ENCODE peak calls at places on chromosomes 2 and 18, in eight cellular contexts. Q is fibroblast of lung; I is heart right ventricle; N is GM06990; L is iPS DF 6.9; D is colonic mucosa; R is body of pancreas; G is effector memory CD4-positive, alpha-beta T cell. C is an unnamed sample.

GRCh38 chr2:39937621-39938020 is 158.6 kb upstream of the THUMPD2 start:
- DNase-seq in N (no peak), D (no peak), I (no peak), R (no peak), L (no peak), Q (no peak), G (no peak), C (no peak)

GRCh38 chr18:75139226-75139911 is 69.6 kb downstream of the PTGR3 start:
- DNase-seq in G (no peak), D (no peak), Q (no peak), R (no peak), N (no peak), L (no peak), I (no peak), C (no peak)

GRCh38 chr18:21672868-21673267 is 31.7 kb downstream of the ABHD3 start:
- DNase-seq in I (peak; percentile 27), Q (peak; percentile 73), R (peak; percentile 65), G (no peak), L (no peak), N (no peak), D (peak; percentile 51), C (peak; percentile 59)

GRCh38 chr2:86625096-86625495 is 1.4 kb upstream of the RNF103 start:
- DNase-seq in N (no peak), I (no peak), L (no peak), D (no peak), Q (no peak), R (no peak), G (no peak), C (no peak)

GRCh38 chr2:24492283-24493272 is 1.5 kb downstream of the NCOA1 start:
- DNase-seq in R (peak; percentile 18), D (peak; percentile 35), Q (peak; percentile 35), G (no peak), I (no peak), L (no peak), N (no peak), C (no peak)

GRCh38 chr2:66538291-66538690 is 103.4 kb downstream of the MEIS1 start:
- DNase-seq in R (no peak), D (no peak), L (no peak), G (no peak), I (no peak), N (no peak), Q (peak; percentile 71), C (no peak)

GRCh38 chr2:222364280-222364895 is 60.0 kb upstream of the SGPP2 start:
- DNase-seq in R (no peak), Q (peak; percentile 47), I (no peak), N (no peak), G (no peak), L (no peak), D (no peak), C (no peak)

GRCh38 chr18:55245200-55245599 is 285.9 kb upstream of the CCDC68 start:
- DNase-seq in R (no peak), L (no peak), I (no peak), Q (peak; percentile 40), D (no peak), G (no peak), N (no peak), C (no peak)

GRCh38 chr2:15745329-15745728 is 153.7 kb downstream of the DDX1 start:
- DNase-seq in Q (no peak), L (no peak), I (no peak), N (no peak), G (no peak), D (no peak), R (no peak), C (no peak)

GRCh38 chr2:239719791-239720410 is 305.2 kb downstream of the NDUFA10 start:
- DNase-seq in D (no peak), Q (no peak), G (no peak), L (no peak), R (no peak), N (no peak), I (no peak), C (no peak)

GRCh38 chr2:157628532-157629415 is at the start of gene ACVR1C:
- DNase-seq in R (peak; percentile 90), N (peak; percentile 52), I (peak; percentile 46), G (peak; percentile 68), L (peak; percentile 72), Q (peak; percentile 64), D (peak; percentile 91), C (peak; percentile 51)

GRCh38 chr2:18749912-18750526 is 160.7 kb upstream of the NT5C1B start:
- DNase-seq in N (peak; percentile 10), Q (peak; percentile 45), G (peak; percentile 4), R (peak; percentile 67), I (no peak), D (peak; percentile 76), L (no peak), C (no peak)

GRCh38 chr2:69911985-69912563 is 2.8 kb upstream of the MXD1 start:
- DNase-seq in N (no peak), I (no peak), D (no peak), L (no peak), Q (peak; percentile 50), R (no peak), G (no peak), C (no peak)

GRCh38 chr2:120854766-120855530 is 119.3 kb downstream of the GLI2 start:
- DNase-seq in I (no peak), N (no peak), G (no peak), D (no peak), R (no peak), Q (no peak), L (no peak), C (peak; percentile 9)

DNA sequence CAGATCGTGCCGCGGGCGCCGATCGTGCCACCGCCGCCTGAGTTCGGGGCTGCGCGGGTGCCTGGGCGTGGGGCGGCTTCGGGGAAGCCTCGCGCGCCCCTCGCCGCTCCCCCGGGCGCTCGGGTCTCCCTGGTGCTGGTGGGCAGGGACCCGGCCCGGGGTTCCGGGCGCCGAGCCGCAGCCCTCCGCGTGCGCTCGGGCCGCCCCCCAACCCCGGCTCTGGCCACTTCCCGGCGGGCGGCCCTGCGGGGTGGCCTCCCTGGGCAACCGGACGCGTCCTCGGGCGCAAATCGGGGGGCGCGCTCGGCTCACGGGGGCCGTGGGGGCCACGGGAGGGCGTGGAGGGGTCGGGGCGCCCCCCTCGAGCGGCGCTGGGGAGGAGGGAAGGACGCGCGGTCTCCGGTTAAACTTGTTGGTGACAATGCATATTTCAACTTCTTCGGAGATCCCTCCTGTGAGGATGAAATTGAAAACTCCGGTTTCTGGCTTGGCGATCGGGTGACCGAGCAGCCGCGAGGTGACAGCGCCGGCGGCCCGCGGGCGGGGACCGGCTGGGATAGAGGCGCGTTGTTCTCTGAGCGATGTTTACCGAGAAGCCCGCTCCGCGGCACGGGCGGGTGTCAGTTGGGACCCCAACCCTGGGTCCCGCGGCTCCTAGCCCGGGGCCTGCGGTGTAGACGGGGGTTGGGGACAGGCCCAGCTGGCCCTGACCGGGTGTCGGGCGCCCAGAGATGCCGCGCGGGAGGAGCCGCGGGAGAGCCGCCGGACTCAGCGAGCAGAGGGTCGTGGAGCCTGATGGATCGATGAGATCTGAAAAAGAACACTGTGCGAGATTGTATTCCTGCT is 676 bp downstream of the SH3BP4 start:
- DNase-seq in Q (no peak), D (no peak), I (peak; percentile 33), N (no peak), L (no peak), G (no peak), R (peak; percentile 53), C (no peak)
- H3K36me3 ChIP-seq in Q (peaks cover 3% of the 10 kb centered on the region), D (no peaks in the 10 kb centered on the region), I (no peaks in the 10 kb centered on the region), N (no peaks in the 10 kb centered on the region), L (no peaks in the 10 kb centered on the region), G (no peaks in the 10 kb centered on the region), R (no peaks in the 10 kb centered on the region), C (peaks cover 10% of the 10 kb centered on the region)

GRCh38 chr2:218406949-218407703 is 7.5 kb downstream of the CTDSP1 start:
- DNase-seq in I (peak; percentile 71), R (peak; percentile 81), N (no peak), Q (peak; percentile 56), L (no peak), D (peak; percentile 87), G (peak; percentile 54), C (no peak)
- H3K4me3 ChIP-seq in I (peak overlapping the region; percentile 19), R (no peak overlapping the region), N (peak overlapping the region; percentile 47), Q (peak overlapping the region; percentile 38), L (peak overlapping the region; percentile 32), D (peak overlapping the region; percentile 34), G (peak overlapping the region; percentile 41), C (peak overlapping the region; percentile 23)

GRCh38 chr18:46596119-46596518 is 60.9 kb downstream of the LOXHD1 start:
- DNase-seq in Q (no peak), N (no peak), G (no peak), L (no peak), D (no peak), I (no peak), R (no peak), C (no peak)
- H3K36me3 ChIP-seq in Q (no peaks in the 10 kb centered on the region), N (no peaks in the 10 kb centered on the region), G (no peaks in the 10 kb centered on the region), L (no peaks in the 10 kb centered on the region), D (no peaks in the 10 kb centered on the region), I (no peaks in the 10 kb centered on the region), R (no peaks in the 10 kb centered on the region), C (no peaks in the 10 kb centered on the region)

DNA sequence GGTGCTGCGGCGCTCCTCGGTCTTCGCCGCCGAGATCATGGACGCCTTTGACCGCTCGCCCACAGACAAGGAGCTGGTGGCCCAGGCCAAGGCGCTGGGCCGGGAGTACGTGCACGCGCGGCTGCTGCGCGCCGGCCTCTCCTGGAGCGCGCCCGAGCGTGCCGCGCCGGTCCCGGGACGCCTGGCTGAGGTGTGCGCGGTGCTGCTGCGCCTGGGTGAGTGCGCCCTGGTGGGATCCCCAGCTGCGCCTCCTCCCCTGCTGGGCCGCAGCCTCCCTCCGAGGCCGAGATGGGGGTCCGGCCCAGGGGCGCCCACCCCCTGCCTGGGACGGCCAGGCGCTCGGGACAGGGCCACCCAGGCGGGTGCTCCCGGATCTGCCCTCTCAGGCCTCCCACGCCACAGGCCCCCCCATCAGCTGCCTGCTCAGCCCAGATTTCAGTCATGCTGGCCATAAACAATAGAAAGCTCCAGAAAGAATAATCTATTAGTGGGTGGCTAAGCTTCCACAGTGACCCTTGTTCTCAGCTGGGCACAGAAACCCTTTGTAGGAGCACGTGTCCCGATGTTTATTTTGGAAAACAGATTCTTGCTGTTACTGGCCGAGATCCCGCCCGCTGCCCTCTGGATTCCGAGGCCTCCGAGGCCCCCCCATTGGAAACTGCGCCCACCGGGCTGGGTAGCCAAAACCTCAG is 1.1 kb downstream of the BOK start:
- DNase-seq in D (peak; percentile 41), G (no peak), Q (peak; percentile 59), R (peak; percentile 57), I (no peak), L (no peak), N (no peak), C (no peak)
- H3K4me3 ChIP-seq in D (peak overlapping the region; percentile 71), G (peak overlapping the region; percentile 37), Q (peak overlapping the region; percentile 63), R (peak overlapping the region; percentile 57), I (peak overlapping the region; percentile 53), L (peak overlapping the region; percentile 87), N (peak overlapping the region; percentile 55), C (peak overlapping the region; percentile 92)

GRCh38 chr2:47038656-47039501 is 116.2 kb downstream of the STPG4 start:
- DNase-seq in N (no peak), Q (peak; percentile 27), I (no peak), G (no peak), L (no peak), R (peak; percentile 48), D (no peak), C (no peak)

GRCh38 chr2:47036489-47036769 is 118.7 kb downstream of the STPG4 start:
- DNase-seq in L (no peak), Q (no peak), N (no peak), D (no peak), R (no peak), G (no peak), I (no peak), C (no peak)

GRCh38 chr2:47035615-47036488 is 119.3 kb downstream of the STPG4 start:
- DNase-seq in L (no peak), D (no peak), G (no peak), R (no peak), N (no peak), I (no peak), Q (no peak), C (no peak)

GRCh38 chr2:47039502-47039870 is 115.6 kb downstream of the STPG4 start:
- DNase-seq in Q (no peak), I (no peak), G (no peak), N (no peak), D (no peak), L (no peak), R (no peak), C (no peak)

GRCh38 chr2:47037678-47038077 is 117.4 kb downstream of the STPG4 start:
- DNase-seq in L (no peak), I (no peak), N (no peak), D (no peak), G (no peak), R (no peak), Q (no peak), C (no peak)
- H3K36me3 ChIP-seq in L (no peaks in the 10 kb centered on the region), I (no peaks in the 10 kb centered on the region), N (peaks cover 21% of the 10 kb centered on the region), D (no peaks in the 10 kb centered on the region), G (peaks cover 60% of the 10 kb centered on the region), R (no peaks in the 10 kb centered on the region), Q (peaks cover 14% of the 10 kb centered on the region), C (peaks cover 20% of the 10 kb centered on the region)